ENCODE peak calls at places on chromosomes 1 and 21, in seven cellular contexts. O, B, M, F, T, R and X are unnamed samples.

GRCh38 chr21:32463367-32463766 is 50.9 kb downstream of the EVA1C start:
- DNase-seq in O (peak; percentile 65), B (no peak), M (no peak), F (no peak), T (peak; percentile 36), R (no peak), X (no peak)

GRCh38 chr1:59484090-59484489 is 187.2 kb downstream of the FGGY start:
- DNase-seq in O (no peak), B (no peak), M (no peak), F (no peak), T (no peak), R (no peak), X (no peak)

GRCh38 chr1:31757204-31757679 is 6.9 kb downstream of the ADGRB2 start:
- DNase-seq in O (no peak), B (no peak), M (no peak), F (no peak), T (no peak), R (no peak), X (no peak)

GRCh38 chr1:179283992-179284391 is 9.6 kb upstream of the SOAT1 start:
- DNase-seq in O (no peak), B (no peak), M (no peak), F (no peak), T (no peak), R (no peak), X (no peak)

GRCh38 chr1:31579374-31579773 is 3.1 kb downstream of the TINAGL1 start:
- DNase-seq in O (peak; percentile 57), B (no peak), M (no peak), F (peak; percentile 74), T (no peak), R (no peak), X (peak; percentile 27)

GRCh38 chr1:63915121-63915520 is 141.3 kb downstream of the ROR1 start:
- DNase-seq in O (no peak), B (no peak), M (no peak), F (no peak), T (no peak), R (peak; percentile 51), X (no peak)

GRCh38 chr21:32705139-32705538 is 22.7 kb downstream of the SYNJ1 start:
- DNase-seq in O (no peak), B (no peak), M (no peak), F (no peak), T (no peak), R (no peak), X (no peak)

GRCh38 chr1:23393706-23394105 is 24.1 kb upstream of the ZNF436 start:
- DNase-seq in O (peak; percentile 73), B (no peak), M (no peak), F (peak; percentile 82), T (peak; percentile 56), R (no peak), X (peak; percentile 33)

GRCh38 chr1:229440821-229441537 is 7.1 kb upstream of the ACTA1 start:
- DNase-seq in O (no peak), B (no peak), M (no peak), F (no peak), T (no peak), R (no peak), X (no peak)

GRCh38 chr1:230277201-230277771 is 148.8 kb downstream of the PGBD5 start:
- DNase-seq in O (no peak), B (peak; percentile 88), M (peak; percentile 98), F (no peak), T (no peak), R (peak; percentile 94), X (no peak)

GRCh38 chr1:50929376-50929958 is 30.6 kb downstream of the FAF1 start:
- DNase-seq in O (no peak), B (no peak), M (peak; percentile 5), F (no peak), T (no peak), R (peak; percentile 16), X (no peak)

GRCh38 chr21:33028759-33029511 is 3.2 kb downstream of the OLIG2 start:
- DNase-seq in O (no peak), B (no peak), M (no peak), F (no peak), T (no peak), R (peak; percentile 72), X (no peak)

GRCh38 chr1:74964508-74964907 is 169.7 kb upstream of the LHX8 start:
- DNase-seq in O (no peak), B (no peak), M (no peak), F (no peak), T (peak; percentile 25), R (no peak), X (no peak)

GRCh38 chr21:25862596-25862995 is 127.8 kb downstream of the GABPA start:
- DNase-seq in O (no peak), B (no peak), M (peak; percentile 50), F (no peak), T (no peak), R (peak; percentile 32), X (no peak)

GRCh38 chr1:222767152-222767571 is 30.2 kb downstream of the FAM177B start:
- DNase-seq in O (no peak), B (no peak), M (no peak), F (no peak), T (no peak), R (no peak), X (no peak)

GRCh38 chr1:63877816-63878215 is 104.0 kb downstream of the ROR1 start:
- DNase-seq in O (no peak), B (no peak), M (no peak), F (no peak), T (no peak), R (no peak), X (peak; percentile 65)

GRCh38 chr1:227940791-227941241 is 6.9 kb downstream of the WNT9A start:
- DNase-seq in O (no peak), B (no peak), M (no peak), F (no peak), T (peak; percentile 17), R (no peak), X (no peak)

GRCh38 chr1:206717237-206717989 is 32.7 kb downstream of the MAPKAPK2 start:
- DNase-seq in O (no peak), B (no peak), M (no peak), F (no peak), T (no peak), R (no peak), X (no peak)

GRCh38 chr1:59692591-59692990 is 122.2 kb upstream of the HOOK1 start:
- DNase-seq in O (no peak), B (no peak), M (no peak), F (no peak), T (no peak), R (no peak), X (no peak)

GRCh38 chr21:44384968-44385367 is 31.5 kb downstream of the TRPM2 start:
- DNase-seq in O (no peak), B (no peak), M (no peak), F (no peak), T (no peak), R (no peak), X (no peak)
- H3K9me3 ChIP-seq in O (peaks cover 44% of the 10 kb centered on the region), B (no peaks in the 10 kb centered on the region), M (peaks cover 28% of the 10 kb centered on the region), F (peaks cover 35% of the 10 kb centered on the region), T (peaks cover 38% of the 10 kb centered on the region), R (no peaks in the 10 kb centered on the region), X (peaks cover 6% of the 10 kb centered on the region)

GRCh38 chr1:175171214-175171913 is 21.2 kb downstream of the KIAA0040 start:
- DNase-seq in O (no peak), B (no peak), M (no peak), F (no peak), T (no peak), R (no peak), X (no peak)

GRCh38 chr1:175174702-175175102 is 17.9 kb downstream of the KIAA0040 start:
- DNase-seq in O (no peak), B (no peak), M (no peak), F (no peak), T (no peak), R (no peak), X (no peak)

GRCh38 chr1:175174273-175174672 is 18.3 kb downstream of the KIAA0040 start:
- DNase-seq in O (no peak), B (no peak), M (no peak), F (no peak), T (no peak), R (no peak), X (no peak)

GRCh38 chr1:175169305-175170018 is 23.1 kb downstream of the KIAA0040 start:
- DNase-seq in O (no peak), B (no peak), M (no peak), F (no peak), T (no peak), R (no peak), X (no peak)

DNA sequence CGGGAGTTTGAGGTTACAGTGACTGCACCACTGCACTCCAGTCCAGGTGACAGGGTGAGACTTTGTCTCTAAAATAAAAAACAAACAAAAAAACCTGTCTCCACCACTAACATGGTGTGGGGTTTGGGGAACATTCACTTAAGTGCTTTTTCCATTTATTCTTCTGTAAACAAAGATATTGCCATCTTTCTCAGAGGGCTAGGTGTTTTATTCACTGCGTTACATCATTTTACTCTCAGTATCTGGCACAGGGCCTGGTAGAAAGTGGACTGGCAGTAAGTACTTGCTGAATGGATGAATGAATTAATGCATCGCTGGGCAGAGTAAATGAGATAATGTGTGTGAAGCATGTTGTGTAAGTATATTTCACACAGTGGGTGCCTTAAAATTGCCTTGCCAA is 20.1 kb downstream of the KIAA0040 start:
- DNase-seq in O (no peak), B (no peak), M (no peak), F (no peak), T (no peak), R (no peak), X (no peak)
- H3K27me3 ChIP-seq in O (no peaks in the 10 kb centered on the region), B (no peaks in the 10 kb centered on the region), M (no peaks in the 10 kb centered on the region), F (no peaks in the 10 kb centered on the region), T (no peaks in the 10 kb centered on the region), R (no peaks in the 10 kb centered on the region), X (no peaks in the 10 kb centered on the region)

DNA sequence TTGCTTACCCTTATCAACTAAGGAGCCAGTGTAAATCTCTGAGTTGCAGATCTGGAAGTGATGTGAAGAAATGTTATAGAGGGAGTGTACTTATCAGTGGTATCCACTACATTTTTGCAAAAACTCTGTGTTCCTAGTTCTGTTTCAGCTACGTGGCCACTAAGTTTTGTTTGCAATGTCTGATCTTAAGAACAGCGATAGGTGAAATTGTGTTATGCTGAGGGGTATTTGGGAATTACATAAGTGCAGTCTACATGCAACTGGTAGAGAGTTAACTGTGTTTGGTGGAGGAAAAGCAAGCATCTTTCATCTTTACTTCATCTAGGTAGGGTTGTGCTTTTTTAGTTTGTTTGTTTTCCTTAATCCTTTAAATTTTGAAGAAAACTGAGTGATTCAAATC is 198.8 kb upstream of the SGIP1 start:
- DNase-seq in O (no peak), B (no peak), M (no peak), F (no peak), T (no peak), R (no peak), X (no peak)
- H3K4me3 ChIP-seq in O (peak overlapping the region; percentile 62), B (no peak overlapping the region), M (no peak overlapping the region), F (peak overlapping the region; percentile 66), T (peak overlapping the region; percentile 59), R (no peak overlapping the region), X (peak overlapping the region; percentile 17)

DNA sequence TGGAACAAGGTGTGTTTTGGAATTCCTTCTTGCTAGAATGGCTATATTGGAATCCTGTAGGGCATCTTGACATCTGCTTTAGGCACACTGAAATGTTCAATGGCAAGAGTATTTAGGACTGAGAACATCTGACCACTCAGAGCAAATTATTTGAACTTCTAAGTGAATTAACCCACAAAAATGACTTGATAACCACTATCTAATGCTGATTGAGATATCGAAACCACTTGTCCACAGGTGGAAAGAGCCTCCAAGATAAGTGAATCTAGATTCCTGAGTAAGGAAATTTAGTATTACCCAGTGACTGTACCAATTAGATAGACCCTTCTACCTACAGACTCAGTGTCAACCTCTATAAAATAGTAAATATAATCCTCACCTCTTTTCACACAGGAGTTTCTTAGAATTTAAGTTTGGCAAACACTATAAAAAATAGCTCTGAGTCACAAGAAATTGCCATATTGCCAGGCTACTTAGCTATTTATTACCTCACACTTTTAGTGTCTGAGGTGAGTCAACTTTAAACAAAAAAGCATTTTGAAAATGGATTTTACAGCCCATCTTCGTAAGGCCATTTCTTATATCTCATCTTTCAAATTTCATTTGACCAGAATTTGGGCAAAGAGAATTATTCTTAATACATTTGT is 421.8 kb downstream of the PTBP2 start:
- DNase-seq in O (no peak), B (no peak), M (no peak), F (no peak), T (no peak), R (no peak), X (no peak)
- H3K9me3 ChIP-seq in O (no peaks in the 10 kb centered on the region), B (no peaks in the 10 kb centered on the region), M (no peaks in the 10 kb centered on the region), F (no peaks in the 10 kb centered on the region), T (no peaks in the 10 kb centered on the region), R (no peaks in the 10 kb centered on the region), X (no peaks in the 10 kb centered on the region)